ENCODE peak calls at places on chromosomes 13 and 19, in nine cellular contexts. One of them, this sample, is unnamed.

GRCh38 chr19:39142655-39143054 is 17.1 kb downstream of the PAK4 start:
- DNase-seq in tibial nerve: no peak
- DNase-seq in ovary: no peak
- DNase-seq in stomach: no peak
- DNase-seq in suprapubic skin: no peak
- DNase-seq in A549: no peak
- DNase-seq in transverse colon: no peak
- DNase-seq in HepG2: no peak
- DNase-seq in K562: no peak
- DNase-seq in this sample: no peak

GRCh38 chr13:28819046-28819747 is 942 bp upstream of the MTUS2 start:
- DNase-seq in tibial nerve: no peak
- DNase-seq in ovary: no peak
- DNase-seq in stomach: no peak
- DNase-seq in suprapubic skin: no peak
- DNase-seq in A549: peak
- DNase-seq in transverse colon: no peak
- DNase-seq in HepG2: no peak
- DNase-seq in K562: no peak
- DNase-seq in this sample: peak

GRCh38 chr19:2488942-2489731 is 13.2 kb downstream of the GADD45B start:
- DNase-seq in tibial nerve: no peak
- DNase-seq in ovary: peak
- DNase-seq in stomach: peak
- DNase-seq in suprapubic skin: no peak
- DNase-seq in A549: no peak
- DNase-seq in transverse colon: peak
- DNase-seq in HepG2: no peak
- DNase-seq in K562: no peak
- DNase-seq in this sample: no peak

GRCh38 chr19:50796128-50796633 is 6.0 kb downstream of the ACP4 start:
- DNase-seq in tibial nerve: no peak
- DNase-seq in ovary: no peak
- DNase-seq in stomach: no peak
- DNase-seq in suprapubic skin: no peak
- DNase-seq in A549: no peak
- DNase-seq in transverse colon: no peak
- DNase-seq in HepG2: peak
- DNase-seq in K562: peak
- DNase-seq in this sample: no peak

GRCh38 chr13:92677571-92677970 is 549.0 kb upstream of the GPC6 start:
- DNase-seq in tibial nerve: no peak
- DNase-seq in ovary: no peak
- DNase-seq in stomach: no peak
- DNase-seq in suprapubic skin: no peak
- DNase-seq in A549: no peak
- DNase-seq in transverse colon: no peak
- DNase-seq in HepG2: no peak
- DNase-seq in K562: no peak
- DNase-seq in this sample: no peak

GRCh38 chr19:4619668-4620294 is 19.5 kb upstream of the TNFAIP8L1 start:
- DNase-seq in tibial nerve: no peak
- DNase-seq in ovary: no peak
- DNase-seq in stomach: no peak
- DNase-seq in suprapubic skin: no peak
- DNase-seq in A549: no peak
- DNase-seq in transverse colon: no peak
- DNase-seq in HepG2: no peak
- DNase-seq in K562: no peak
- DNase-seq in this sample: no peak

GRCh38 chr19:22605275-22606211 is 28.6 kb upstream of the ZNF492 start:
- DNase-seq in tibial nerve: no peak
- DNase-seq in ovary: no peak
- DNase-seq in stomach: no peak
- DNase-seq in suprapubic skin: no peak
- DNase-seq in A549: no peak
- DNase-seq in transverse colon: no peak
- DNase-seq in HepG2: no peak
- DNase-seq in K562: no peak
- DNase-seq in this sample: peak

GRCh38 chr19:33459220-33459619 is 62.4 kb downstream of the PEPD start:
- DNase-seq in tibial nerve: no peak
- DNase-seq in ovary: peak
- DNase-seq in stomach: no peak
- DNase-seq in suprapubic skin: peak
- DNase-seq in A549: no peak
- DNase-seq in transverse colon: no peak
- DNase-seq in HepG2: no peak
- DNase-seq in K562: no peak
- DNase-seq in this sample: no peak

GRCh38 chr19:43700368-43701015 is 15.4 kb upstream of the IRGC start:
- DNase-seq in tibial nerve: peak
- DNase-seq in ovary: no peak
- DNase-seq in stomach: peak
- DNase-seq in suprapubic skin: no peak
- DNase-seq in A549: no peak
- DNase-seq in transverse colon: peak
- DNase-seq in HepG2: no peak
- DNase-seq in K562: no peak
- DNase-seq in this sample: peak

GRCh38 chr13:48727252-48728011 is 73.7 kb downstream of the CYSLTR2 start:
- DNase-seq in tibial nerve: no peak
- DNase-seq in ovary: no peak
- DNase-seq in stomach: no peak
- DNase-seq in suprapubic skin: no peak
- DNase-seq in A549: no peak
- DNase-seq in transverse colon: no peak
- DNase-seq in HepG2: no peak
- DNase-seq in K562: no peak
- DNase-seq in this sample: no peak

GRCh38 chr19:43872547-43873336 is 45.6 kb downstream of the ZNF283 start:
- DNase-seq in tibial nerve: no peak
- DNase-seq in ovary: no peak
- DNase-seq in stomach: no peak
- DNase-seq in suprapubic skin: no peak
- DNase-seq in A549: no peak
- DNase-seq in transverse colon: no peak
- DNase-seq in HepG2: no peak
- DNase-seq in K562: no peak
- DNase-seq in this sample: no peak

GRCh38 chr19:29771708-29772415 is 39.9 kb upstream of the CCNE1 start:
- DNase-seq in tibial nerve: no peak
- DNase-seq in ovary: peak
- DNase-seq in stomach: peak
- DNase-seq in suprapubic skin: no peak
- DNase-seq in A549: peak
- DNase-seq in transverse colon: peak
- DNase-seq in HepG2: peak
- DNase-seq in K562: peak
- DNase-seq in this sample: no peak

GRCh38 chr13:109910131-109910530 is 123.7 kb upstream of the IRS2 start:
- DNase-seq in tibial nerve: no peak
- DNase-seq in ovary: peak
- DNase-seq in stomach: no peak
- DNase-seq in suprapubic skin: no peak
- DNase-seq in A549: no peak
- DNase-seq in transverse colon: no peak
- DNase-seq in HepG2: no peak
- DNase-seq in K562: no peak
- DNase-seq in this sample: no peak

GRCh38 chr13:32038353-32038752 is 6.8 kb downstream of the FRY start:
- DNase-seq in tibial nerve: no peak
- DNase-seq in ovary: no peak
- DNase-seq in stomach: no peak
- DNase-seq in suprapubic skin: no peak
- DNase-seq in A549: no peak
- DNase-seq in transverse colon: no peak
- DNase-seq in HepG2: no peak
- DNase-seq in K562: no peak
- DNase-seq in this sample: no peak

GRCh38 chr13:31764556-31764955 is 25.2 kb downstream of the RXFP2 start:
- DNase-seq in tibial nerve: no peak
- DNase-seq in ovary: no peak
- DNase-seq in stomach: no peak
- DNase-seq in suprapubic skin: no peak
- DNase-seq in A549: no peak
- DNase-seq in transverse colon: no peak
- DNase-seq in HepG2: no peak
- DNase-seq in K562: no peak
- DNase-seq in this sample: no peak

GRCh38 chr19:17348700-17349099 is 11.3 kb downstream of the GTPBP3 start:
- DNase-seq in tibial nerve: no peak
- DNase-seq in ovary: peak
- DNase-seq in stomach: no peak
- DNase-seq in suprapubic skin: no peak
- DNase-seq in A549: peak
- DNase-seq in transverse colon: no peak
- DNase-seq in HepG2: peak
- DNase-seq in K562: no peak
- DNase-seq in this sample: no peak

GRCh38 chr13:110506859-110507566 is 54.5 kb downstream of the RAB20 start:
- DNase-seq in tibial nerve: peak
- DNase-seq in ovary: peak
- DNase-seq in stomach: peak
- DNase-seq in suprapubic skin: no peak
- DNase-seq in A549: peak
- DNase-seq in transverse colon: peak
- DNase-seq in HepG2: no peak
- DNase-seq in K562: peak
- DNase-seq in this sample: no peak

DNA sequence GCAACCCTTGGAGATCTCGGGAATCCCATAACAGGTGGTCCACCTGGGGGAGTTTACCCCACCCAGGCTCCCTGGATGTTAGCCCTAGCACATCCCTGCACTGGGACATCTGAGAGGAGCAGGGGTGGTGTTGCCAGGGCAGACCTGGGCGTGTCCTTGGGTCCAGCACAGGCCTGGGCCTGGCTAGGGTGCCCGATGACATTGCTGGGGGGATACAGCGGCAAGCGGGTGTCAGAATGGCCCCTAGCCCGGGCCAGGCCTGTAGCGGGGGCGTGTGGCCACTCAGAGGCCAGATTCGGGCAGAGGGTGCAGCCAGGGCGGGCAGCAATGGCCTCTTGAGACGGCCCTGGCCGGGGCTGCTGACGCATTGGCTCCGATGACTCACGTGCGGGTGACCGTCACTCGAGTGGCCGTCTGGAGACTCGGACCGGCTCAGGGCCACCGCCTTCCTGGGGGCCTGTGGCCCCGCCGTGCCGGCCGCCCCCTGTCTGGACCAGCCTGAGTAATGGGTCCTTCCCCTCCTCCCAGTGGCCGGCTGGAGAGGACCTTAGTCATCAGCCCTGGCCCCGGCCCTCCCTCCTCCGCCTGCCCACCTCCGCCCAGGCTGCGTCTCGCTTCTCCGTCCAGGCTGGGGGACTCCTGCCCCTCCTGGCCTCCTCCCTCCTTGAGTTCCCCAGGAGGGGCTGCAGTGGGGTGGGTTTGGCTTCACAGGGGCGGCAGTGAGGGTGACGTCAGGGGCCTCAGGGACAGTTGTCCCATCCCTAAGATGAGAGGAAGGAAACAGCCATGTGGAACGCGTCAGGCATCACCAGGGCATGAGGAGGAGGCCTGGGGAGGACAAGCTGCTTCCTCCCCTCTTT is 23.2 kb upstream of the CRTC1 start:
- DNase-seq in tibial nerve: peak
- DNase-seq in ovary: no peak
- DNase-seq in stomach: no peak
- DNase-seq in suprapubic skin: no peak
- DNase-seq in A549: peak
- DNase-seq in transverse colon: peak
- DNase-seq in HepG2: no peak
- DNase-seq in K562: peak
- DNase-seq in this sample: no peak
- TF ChIP-seq EP300 in tibial nerve: peak
- TF ChIP-seq EP300 in ovary: no peak
- TF ChIP-seq EP300 in stomach: no peak
- TF ChIP-seq EP300 in suprapubic skin: no peak
- TF ChIP-seq EP300 in A549: peak
- TF ChIP-seq EP300 in transverse colon: no peak
- TF ChIP-seq EP300 in HepG2: no peak
- TF ChIP-seq EP300 in K562: no peak
- TF ChIP-seq EP300 in this sample: no peak

GRCh38 chr13:59584902-59585670 is 578.6 kb downstream of the DIAPH3 start:
- DNase-seq in tibial nerve: no peak
- DNase-seq in ovary: no peak
- DNase-seq in stomach: no peak
- DNase-seq in suprapubic skin: no peak
- DNase-seq in A549: no peak
- DNase-seq in transverse colon: no peak
- DNase-seq in HepG2: no peak
- DNase-seq in K562: no peak
- DNase-seq in this sample: no peak
- TF ChIP-seq CTCF in tibial nerve: no peak
- TF ChIP-seq CTCF in ovary: no peak
- TF ChIP-seq CTCF in stomach: no peak
- TF ChIP-seq CTCF in suprapubic skin: no peak
- TF ChIP-seq CTCF in A549: no peak
- TF ChIP-seq CTCF in transverse colon: no peak
- TF ChIP-seq CTCF in HepG2: no peak
- TF ChIP-seq CTCF in K562: no peak
- TF ChIP-seq CTCF in this sample: no peak

GRCh38 chr13:43319617-43320444 is 296.4 kb downstream of the DNAJC15 start:
- DNase-seq in tibial nerve: no peak
- DNase-seq in ovary: no peak
- DNase-seq in stomach: no peak
- DNase-seq in suprapubic skin: no peak
- DNase-seq in A549: no peak
- DNase-seq in transverse colon: no peak
- DNase-seq in HepG2: peak
- DNase-seq in K562: no peak
- DNase-seq in this sample: no peak

GRCh38 chr13:43316997-43317396 is 293.6 kb downstream of the DNAJC15 start:
- DNase-seq in tibial nerve: no peak
- DNase-seq in ovary: no peak
- DNase-seq in stomach: no peak
- DNase-seq in suprapubic skin: no peak
- DNase-seq in A549: no peak
- DNase-seq in transverse colon: no peak
- DNase-seq in HepG2: no peak
- DNase-seq in K562: no peak
- DNase-seq in this sample: no peak
- TF ChIP-seq EP300 in tibial nerve: no peak
- TF ChIP-seq EP300 in ovary: no peak
- TF ChIP-seq EP300 in stomach: no peak
- TF ChIP-seq EP300 in suprapubic skin: no peak
- TF ChIP-seq EP300 in A549: no peak
- TF ChIP-seq EP300 in transverse colon: no peak
- TF ChIP-seq EP300 in HepG2: no peak
- TF ChIP-seq EP300 in K562: no peak
- TF ChIP-seq EP300 in this sample: no peak

DNA sequence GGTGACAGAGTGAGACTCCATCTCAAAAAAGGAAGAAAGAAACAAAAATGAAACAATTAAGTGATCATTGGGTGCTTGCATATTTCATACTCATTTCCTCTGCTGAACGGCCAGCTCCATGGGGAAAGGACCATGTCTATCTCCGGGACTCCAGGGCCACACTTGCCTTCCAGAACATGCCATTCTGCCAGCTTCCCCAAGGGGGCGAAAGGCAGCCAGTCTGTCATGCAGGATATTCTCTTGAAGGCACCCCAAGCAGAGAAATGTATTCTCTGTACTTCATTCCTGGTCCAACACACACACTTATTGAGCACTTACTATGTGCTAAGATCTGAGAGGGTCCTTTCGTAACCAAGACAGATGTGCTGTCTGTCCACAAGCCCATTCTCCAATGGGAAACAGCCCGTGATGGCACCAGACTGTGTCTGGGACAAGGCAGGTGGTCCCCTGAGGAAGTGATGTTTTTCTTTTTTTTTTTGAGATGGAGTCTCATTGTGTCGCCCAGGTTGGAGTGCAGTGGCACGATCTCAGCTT is 10.2 kb upstream of the CARM1 start:
- DNase-seq in tibial nerve: no peak
- DNase-seq in ovary: no peak
- DNase-seq in stomach: peak
- DNase-seq in suprapubic skin: no peak
- DNase-seq in A549: no peak
- DNase-seq in transverse colon: peak
- DNase-seq in HepG2: peak
- DNase-seq in K562: peak
- DNase-seq in this sample: no peak
- TF ChIP-seq CTCF in tibial nerve: no peak
- TF ChIP-seq CTCF in ovary: no peak
- TF ChIP-seq CTCF in stomach: no peak
- TF ChIP-seq CTCF in suprapubic skin: no peak
- TF ChIP-seq CTCF in A549: no peak
- TF ChIP-seq CTCF in transverse colon: peak
- TF ChIP-seq CTCF in HepG2: peak
- TF ChIP-seq CTCF in K562: peak
- TF ChIP-seq CTCF in this sample: no peak

This sample was measured in esophagus muscularis mucosa.